ENCODE peak calls at places on chromosomes 12 and 14, in six cellular contexts. M is right lobe of liver, F is fibroblast of lung, H is heart right ventricle, Y is cardiac muscle cell, Z is left ventricle myocardium inferior. N is an unnamed sample.

GRCh38 chr14:50082784-50083466 is 33.4 kb downstream of the VCPKMT start:
- DNase-seq in M (no peak), F (peak; percentile 75), Y (no peak), Z (no peak), H (no peak), N (no peak)

GRCh38 chr12:52486166-52487105 is 6.6 kb downstream of the KRT6A start:
- DNase-seq in M (no peak), Z (no peak), Y (no peak), F (no peak), H (no peak), N (no peak)

GRCh38 chr12:120586860-120587259 is 5.7 kb upstream of the POP5 start:
- DNase-seq in H (no peak), Y (no peak), M (no peak), F (no peak), Z (no peak), N (no peak)

GRCh38 chr14:99047436-99048110 is 224.4 kb downstream of the BCL11B start:
- DNase-seq in M (peak; percentile 19), Z (no peak), H (no peak), Y (no peak), F (peak; percentile 51), N (no peak)

GRCh38 chr12:85489194-85489593 is 209.2 kb downstream of the ALX1 start:
- DNase-seq in Y (no peak), Z (no peak), H (no peak), M (no peak), F (no peak), N (no peak)

GRCh38 chr14:38662781-38663180 is 406.9 kb upstream of the CLEC14A start:
- DNase-seq in F (no peak), H (no peak), M (no peak), Z (no peak), Y (no peak), N (no peak)

GRCh38 chr12:46456356-46457334 is 84.1 kb upstream of the SLC38A2 start:
- DNase-seq in Y (peak; percentile 55), Z (no peak), M (no peak), H (no peak), F (peak; percentile 45), N (no peak)

GRCh38 chr14:102196436-102197230 is 56.9 kb downstream of the WDR20 start:
- DNase-seq in Y (no peak), F (no peak), M (no peak), Z (no peak), H (no peak), N (no peak)

GRCh38 chr14:75175677-75176141 is 703 bp downstream of the TMED10 start:
- DNase-seq in F (no peak), Z (no peak), Y (no peak), H (no peak), M (no peak), N (no peak)

GRCh38 chr12:132773077-132774020 is 11.7 kb upstream of the ANKLE2 start:
- DNase-seq in M (no peak), H (no peak), Y (no peak), Z (no peak), F (no peak), N (no peak)

GRCh38 chr14:73491977-73492552 is 1.3 kb downstream of the RIOX1 start:
- DNase-seq in H (no peak), M (no peak), Z (no peak), Y (no peak), F (no peak), N (no peak)

GRCh38 chr14:92954933-92955332 is 32.0 kb downstream of the CHGA start:
- DNase-seq in M (no peak), Y (no peak), Z (no peak), F (no peak), H (no peak), N (no peak)

GRCh38 chr12:20808521-20808920 is 2.0 kb upstream of the SLCO1B3 start:
- DNase-seq in H (no peak), M (no peak), F (no peak), Z (no peak), Y (no peak), N (no peak)

GRCh38 chr12:6827982-6828670 is at the start of gene P3H3:
- DNase-seq in Y (peak; percentile 63), F (peak; percentile 56), M (no peak), Z (peak; percentile 45), H (peak; percentile 52), N (no peak)

GRCh38 chr12:104549820-104550480 is 93.2 kb downstream of the CHST11 start:
- DNase-seq in Y (no peak), Z (no peak), F (peak; percentile 69), M (no peak), H (no peak), N (no peak)

GRCh38 chr14:95206534-95206933 is 49.2 kb upstream of the DICER1 start:
- DNase-seq in F (peak; percentile 34), H (no peak), Y (peak; percentile 28), Z (no peak), M (no peak), N (no peak)

GRCh38 chr14:77376380-77376770 is 519 bp downstream of the TMED8 start:
- DNase-seq in Z (peak; percentile 16), H (no peak), F (peak; percentile 7), Y (no peak), M (peak; percentile 53), N (peak; percentile 52)

GRCh38 chr14:20631821-20632389 is 9.6 kb downstream of the OR6S1 start:
- DNase-seq in M (peak; percentile 74), Z (peak; percentile 71), H (peak; percentile 65), Y (peak; percentile 80), F (peak; percentile 49), N (peak; percentile 64)

GRCh38 chr12:94200069-94200468 is 51.7 kb downstream of the PLXNC1 start:
- DNase-seq in Z (no peak), Y (no peak), M (no peak), F (no peak), H (no peak), N (no peak)

GRCh38 chr12:107309020-107309419 is 215.7 kb upstream of the CRY1 start:
- DNase-seq in Y (no peak), Z (no peak), M (no peak), H (no peak), F (no peak), N (no peak)

GRCh38 chr14:33668066-33668465 is 282.8 kb downstream of the EGLN3 start:
- DNase-seq in M (no peak), H (no peak), Y (no peak), F (peak; percentile 76), Z (no peak), N (no peak)

GRCh38 chr12:25959069-25959961 is 833 bp downstream of the RASSF8 start:
- DNase-seq in Y (peak; percentile 88), H (peak; percentile 60), Z (peak; percentile 45), M (peak; percentile 70), F (peak; percentile 83), N (peak; percentile 64)
- TF ChIP-seq CTCF in Y (no peak), H (peak; percentile 26), Z (no peak), M (no peak), F (peak; percentile 19), N (no peak)

DNA sequence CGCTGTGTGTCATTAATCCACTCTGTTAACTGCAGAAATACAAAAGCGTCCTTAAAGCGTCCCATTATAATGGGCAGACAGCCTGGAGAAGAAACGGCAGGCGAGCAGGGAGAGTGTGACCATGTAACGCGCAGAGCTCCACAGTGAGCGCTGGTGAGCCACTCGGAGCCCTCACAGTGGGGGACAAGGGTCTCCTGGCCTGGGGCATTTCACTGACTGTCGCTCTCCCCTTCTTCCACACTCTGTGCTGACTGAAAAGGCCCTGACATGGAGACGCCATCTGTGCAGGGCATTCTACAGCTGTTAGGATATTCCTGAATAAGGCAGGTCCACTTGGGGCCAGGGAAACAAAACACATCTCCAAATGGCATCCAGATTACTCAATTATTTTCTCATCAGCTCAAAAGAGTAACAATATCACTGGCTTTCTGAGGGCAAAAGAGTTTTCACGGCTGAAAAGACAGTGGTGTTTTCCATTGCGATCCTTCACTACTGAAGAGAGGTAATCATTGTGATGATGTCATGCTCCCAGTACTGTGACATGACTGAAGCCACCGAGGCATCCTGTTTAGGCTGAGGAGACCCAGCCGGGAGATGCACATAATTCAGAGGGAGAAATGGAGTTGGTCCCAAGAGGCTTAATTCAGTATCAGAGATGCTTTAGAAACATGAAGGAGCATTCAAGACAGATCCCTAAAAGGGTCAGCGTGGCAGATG is 24.1 kb downstream of the CCDC92 start:
- DNase-seq in M (no peak), Y (no peak), H (no peak), F (peak; percentile 23), Z (no peak), N (no peak)
- H3K27ac ChIP-seq in M (no peak overlapping the region), Y (no peak overlapping the region), H (no peak overlapping the region), F (no peak overlapping the region), Z (no peak overlapping the region), N (no peak overlapping the region)

GRCh38 chr14:90274019-90274418 is 17.7 kb downstream of the PSMC1 start:
- DNase-seq in Z (no peak), M (no peak), F (no peak), H (no peak), Y (no peak), N (no peak)

GRCh38 chr14:90273532-90273931 is 17.2 kb downstream of the PSMC1 start:
- DNase-seq in F (no peak), M (no peak), Z (no peak), Y (no peak), H (no peak), N (no peak)

GRCh38 chr14:90274808-90275454 is 18.6 kb downstream of the PSMC1 start:
- DNase-seq in Y (peak; percentile 79), H (no peak), F (peak; percentile 90), M (peak; percentile 33), Z (no peak), N (no peak)

GRCh38 chr14:90275455-90275814 is 19.1 kb downstream of the PSMC1 start:
- DNase-seq in H (no peak), Z (no peak), M (peak; percentile 40), F (no peak), Y (no peak), N (no peak)

DNA sequence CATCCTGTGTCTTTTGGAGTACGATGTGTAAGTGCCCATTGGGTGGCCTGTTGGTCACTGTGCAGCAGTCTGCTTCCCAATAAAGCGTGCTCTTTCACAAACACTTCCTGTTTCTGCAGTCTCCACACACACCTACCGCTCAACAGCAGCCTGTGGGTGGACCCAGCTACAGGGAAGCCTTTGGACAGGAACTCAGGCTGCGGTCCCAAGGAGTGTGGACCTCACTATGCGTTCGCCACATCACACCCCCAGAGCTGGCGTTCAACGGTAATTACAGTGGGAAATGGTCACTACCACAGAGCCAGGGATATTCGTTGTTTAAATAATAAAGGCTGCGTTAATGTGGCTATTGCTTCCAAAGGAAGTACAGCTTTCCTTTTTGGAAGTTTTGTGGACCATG is 16.2 kb downstream of the PSMC1 start:
- DNase-seq in H (no peak), M (no peak), Z (no peak), Y (peak; percentile 19), F (no peak), N (peak; percentile 79)
- H3K36me3 ChIP-seq in H (no peaks in the 10 kb centered on the region), M (peaks cover 13% of the 10 kb centered on the region), Z (peaks cover 74% of the 10 kb centered on the region), Y (peaks cover 43% of the 10 kb centered on the region), F (peaks cover 12% of the 10 kb centered on the region), N (peaks cover 74% of the 10 kb centered on the region)

DNA sequence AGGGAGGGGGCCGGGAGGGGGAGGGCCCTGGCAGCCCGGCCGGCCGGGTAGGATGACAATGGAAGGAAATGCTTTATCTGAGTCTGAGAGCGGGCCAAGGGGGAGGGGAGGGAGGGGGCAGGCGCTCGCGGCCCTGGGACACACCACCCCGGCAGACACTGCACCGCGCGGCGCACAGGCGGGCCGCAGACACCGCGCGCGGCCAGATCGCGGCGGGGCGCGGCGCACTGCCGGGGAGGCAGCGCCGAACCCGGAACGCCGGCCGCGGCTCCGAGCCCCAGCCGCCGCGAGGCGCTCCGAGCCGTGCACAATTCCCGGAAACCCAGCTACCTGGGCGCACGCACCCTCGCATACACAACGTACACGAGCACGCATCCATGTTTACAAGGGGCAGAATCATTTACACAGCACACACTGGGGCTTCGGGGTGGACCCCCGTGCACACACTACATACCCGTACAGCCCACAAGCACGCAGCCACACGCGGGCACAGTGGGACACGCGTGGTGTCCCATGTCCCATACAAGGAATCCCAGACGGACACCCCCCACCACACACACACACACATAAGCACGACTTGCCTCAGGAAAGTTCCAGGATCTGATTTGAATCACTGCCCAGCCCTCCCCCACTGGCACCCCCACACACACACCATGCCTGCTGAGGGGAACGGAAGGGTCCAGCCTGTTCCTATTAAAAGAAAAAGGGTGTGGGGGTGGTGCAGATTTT is at the start of gene HDAC7:
- DNase-seq in M (peak; percentile 77), Z (peak; percentile 94), F (peak; percentile 87), Y (peak; percentile 95), H (peak; percentile 92), N (peak; percentile 91)
- TF ChIP-seq CTCF in M (no peak), Z (no peak), F (no peak), Y (no peak), H (no peak), N (no peak)